ENCODE peak calls at places on chromosomes 6 and 20, in ten cellular contexts. B, N, Q, W, H, Z, T, G, Y and O are unnamed samples.

GRCh38 chr6:15744824-15745402 is 82.1 kb upstream of the DTNBP1 start:
- DNase-seq in B (no peak), N (no peak), Q (no peak), W (no peak), H (no peak), Z (no peak), T (no peak), G (no peak), Y (no peak), O (peak)

GRCh38 chr20:34538671-34539123 is 19.8 kb upstream of the MAP1LC3A start:
- DNase-seq in B (no peak), N (peak), Q (peak), W (peak), H (no peak), Z (no peak), T (no peak), G (peak), Y (peak), O (peak)

GRCh38 chr6:10441004-10441654 is 26.3 kb upstream of the TFAP2A start:
- DNase-seq in B (no peak), N (no peak), Q (peak), W (peak), H (no peak), Z (no peak), T (no peak), G (no peak), Y (no peak), O (no peak)

GRCh38 chr6:53813096-53813495 is 18.3 kb downstream of the LRRC1 start:
- DNase-seq in B (no peak), N (no peak), Q (no peak), W (no peak), H (no peak), Z (no peak), T (no peak), G (no peak), Y (peak), O (no peak)

GRCh38 chr6:116422238-116422637 is 38.9 kb upstream of the CALHM6 start:
- DNase-seq in B (no peak), N (no peak), Q (no peak), W (no peak), H (no peak), Z (no peak), T (no peak), G (no peak), Y (no peak), O (no peak)

GRCh38 chr6:14216931-14217684 is 99.5 kb downstream of the CD83 start:
- DNase-seq in B (no peak), N (no peak), Q (no peak), W (no peak), H (no peak), Z (no peak), T (no peak), G (no peak), Y (no peak), O (no peak)

GRCh38 chr20:13231031-13231752 is 10.1 kb downstream of the ISM1 start:
- DNase-seq in B (no peak), N (no peak), Q (peak), W (peak), H (no peak), Z (no peak), T (peak), G (no peak), Y (no peak), O (no peak)

GRCh38 chr20:8811801-8812594 is 256.9 kb upstream of the PLCB4 start:
- DNase-seq in B (no peak), N (no peak), Q (no peak), W (no peak), H (no peak), Z (no peak), T (no peak), G (no peak), Y (no peak), O (no peak)

GRCh38 chr6:11702039-11702795 is 76.4 kb downstream of the ADTRP start:
- DNase-seq in B (no peak), N (no peak), Q (peak), W (peak), H (no peak), Z (no peak), T (no peak), G (no peak), Y (no peak), O (no peak)

GRCh38 chr6:19929312-19929711 is 92.1 kb downstream of the ID4 start:
- DNase-seq in B (no peak), N (no peak), Q (no peak), W (no peak), H (no peak), Z (no peak), T (no peak), G (no peak), Y (no peak), O (no peak)

GRCh38 chr20:52049001-52049731 is 142.4 kb downstream of the ZFP64 start:
- DNase-seq in B (no peak), N (no peak), Q (peak), W (peak), H (no peak), Z (no peak), T (no peak), G (no peak), Y (no peak), O (no peak)

GRCh38 chr6:166629628-166630027 is 2.6 kb upstream of the RPS6KA2 start:
- DNase-seq in B (no peak), N (no peak), Q (no peak), W (peak), H (no peak), Z (no peak), T (no peak), G (no peak), Y (no peak), O (no peak)

GRCh38 chr6:23365732-23366131 is 760.3 kb upstream of the NRSN1 start:
- DNase-seq in B (no peak), N (no peak), Q (no peak), W (no peak), H (no peak), Z (no peak), T (no peak), G (no peak), Y (no peak), O (no peak)

GRCh38 chr20:1935696-1936366 is 40.6 kb downstream of the SIRPA start:
- DNase-seq in B (no peak), N (no peak), Q (no peak), W (no peak), H (no peak), Z (no peak), T (no peak), G (peak), Y (peak), O (no peak)

GRCh38 chr6:50952092-50952932 is 133.6 kb downstream of the TFAP2B start:
- DNase-seq in B (no peak), N (no peak), Q (peak), W (no peak), H (no peak), Z (no peak), T (peak), G (no peak), Y (no peak), O (no peak)

GRCh38 chr20:24773751-24774201 is 175.3 kb upstream of the CST7 start:
- DNase-seq in B (no peak), N (no peak), Q (peak), W (peak), H (no peak), Z (no peak), T (peak), G (no peak), Y (no peak), O (no peak)

GRCh38 chr6:47733879-47734558 is 35.6 kb downstream of the ADGRF4 start:
- DNase-seq in B (no peak), N (peak), Q (no peak), W (peak), H (no peak), Z (no peak), T (no peak), G (no peak), Y (peak), O (no peak)

GRCh38 chr20:43755390-43755789 is 28.6 kb upstream of the GTSF1L start:
- DNase-seq in B (no peak), N (no peak), Q (peak), W (peak), H (no peak), Z (no peak), T (no peak), G (no peak), Y (no peak), O (no peak)

GRCh38 chr6:686528-686927 is 6.4 kb downstream of the EXOC2 start:
- DNase-seq in B (no peak), N (no peak), Q (no peak), W (peak), H (no peak), Z (no peak), T (no peak), G (no peak), Y (no peak), O (no peak)

GRCh38 chr6:139334791-139335446 is 39.5 kb downstream of the CITED2 start:
- DNase-seq in B (no peak), N (peak), Q (peak), W (peak), H (no peak), Z (no peak), T (no peak), G (no peak), Y (no peak), O (no peak)

GRCh38 chr20:21862224-21862927 is 156.9 kb downstream of the PAX1 start:
- DNase-seq in B (no peak), N (no peak), Q (no peak), W (no peak), H (no peak), Z (no peak), T (no peak), G (no peak), Y (no peak), O (no peak)

GRCh38 chr20:63397946-63398450 is 36.8 kb upstream of the CHRNA4 start:
- DNase-seq in B (no peak), N (no peak), Q (no peak), W (no peak), H (no peak), Z (no peak), T (no peak), G (no peak), Y (no peak), O (no peak)

GRCh38 chr6:31586013-31586412 is at the start of gene LST1:
- DNase-seq in B (no peak), N (peak), Q (no peak), W (no peak), H (no peak), Z (no peak), T (no peak), G (no peak), Y (no peak), O (peak)

GRCh38 chr6:161890959-161891358 is 617.1 kb upstream of the AGPAT4 start:
- DNase-seq in B (no peak), N (no peak), Q (no peak), W (peak), H (no peak), Z (no peak), T (no peak), G (no peak), Y (no peak), O (no peak)

GRCh38 chr6:154453329-154453728 is 57.2 kb downstream of the CNKSR3 start:
- DNase-seq in B (no peak), N (no peak), Q (no peak), W (no peak), H (no peak), Z (no peak), T (no peak), G (no peak), Y (no peak), O (no peak)

GRCh38 chr6:41636803-41637178 is 1.5 kb upstream of the MDFI start:
- DNase-seq in B (no peak), N (no peak), Q (peak), W (no peak), H (no peak), Z (no peak), T (no peak), G (no peak), Y (peak), O (no peak)

GRCh38 chr6:36977470-36977941 is 8.5 kb downstream of the MTCH1 start:
- DNase-seq in B (no peak), N (no peak), Q (no peak), W (no peak), H (no peak), Z (no peak), T (no peak), G (no peak), Y (no peak), O (no peak)

GRCh38 chr6:42751055-42751454 is 5.2 kb upstream of the TBCC start:
- DNase-seq in B (no peak), N (no peak), Q (no peak), W (peak), H (no peak), Z (no peak), T (no peak), G (no peak), Y (no peak), O (no peak)

GRCh38 chr6:37665309-37665708 is 32.4 kb downstream of the MDGA1 start:
- DNase-seq in B (no peak), N (no peak), Q (no peak), W (no peak), H (no peak), Z (no peak), T (no peak), G (no peak), Y (no peak), O (no peak)

GRCh38 chr20:62818592-62819493 is 2.0 kb downstream of the COL9A3 start:
- DNase-seq in B (peak), N (peak), Q (peak), W (peak), H (no peak), Z (no peak), T (no peak), G (peak), Y (peak), O (no peak)

GRCh38 chr6:105688573-105688972 is 285.7 kb upstream of the PREP start:
- DNase-seq in B (no peak), N (no peak), Q (no peak), W (no peak), H (no peak), Z (no peak), T (no peak), G (no peak), Y (no peak), O (no peak)

GRCh38 chr20:46341374-46342044 is 33.2 kb upstream of the CDH22 start:
- DNase-seq in B (no peak), N (no peak), Q (no peak), W (no peak), H (no peak), Z (no peak), T (no peak), G (no peak), Y (no peak), O (no peak)

GRCh38 chr6:135438907-135439535 is 58.5 kb downstream of the AHI1 start:
- DNase-seq in B (no peak), N (no peak), Q (peak), W (peak), H (no peak), Z (no peak), T (no peak), G (no peak), Y (no peak), O (peak)

GRCh38 chr20:10239954-10240353 is 21.3 kb downstream of the SNAP25 start:
- DNase-seq in B (no peak), N (no peak), Q (peak), W (peak), H (no peak), Z (no peak), T (no peak), G (no peak), Y (peak), O (no peak)

GRCh38 chr6:75493400-75494064 is at the start of gene FILIP1:
- DNase-seq in B (peak), N (peak), Q (no peak), W (peak), H (no peak), Z (no peak), T (no peak), G (no peak), Y (no peak), O (no peak)

GRCh38 chr6:161162722-161163121 is 111.1 kb downstream of the AGPAT4 start:
- DNase-seq in B (peak), N (no peak), Q (no peak), W (no peak), H (no peak), Z (no peak), T (no peak), G (no peak), Y (no peak), O (no peak)

GRCh38 chr20:57514273-57514751 is 10.6 kb downstream of the CTCFL start:
- DNase-seq in B (peak), N (peak), Q (peak), W (peak), H (no peak), Z (no peak), T (no peak), G (peak), Y (peak), O (no peak)

GRCh38 chr6:25882066-25882496 is 8.0 kb upstream of the SLC17A3 start:
- DNase-seq in B (peak), N (no peak), Q (no peak), W (no peak), H (peak), Z (peak), T (no peak), G (no peak), Y (peak), O (no peak)

GRCh38 chr6:125255201-125255600 is 46.6 kb downstream of the HDDC2 start:
- DNase-seq in B (no peak), N (no peak), Q (no peak), W (no peak), H (no peak), Z (no peak), T (no peak), G (no peak), Y (no peak), O (no peak)

GRCh38 chr20:18973499-18974173 is 160.1 kb downstream of the SCP2D1 start:
- DNase-seq in B (peak), N (peak), Q (no peak), W (no peak), H (no peak), Z (no peak), T (no peak), G (no peak), Y (peak), O (no peak)